ENCODE peak calls at places on chromosomes 6 and 20, in ten cellular contexts. M is SIG-M5, B is A172, P is body of pancreas, E is RPMI7951, K is non-pigmented ciliary epithelial cell, F is LHCN-M2, U is GM13976, Y is pancreas, D is Calu3. N is an unnamed sample.

GRCh38 chr6:88179692-88180091 is 13.5 kb upstream of the CNR1 start:
- DNase-seq in D (no peak), Y (no peak), E (no peak), P (no peak), M (no peak), B (no peak), U (no peak), F (no peak), K (no peak), N (no peak)

GRCh38 chr6:116812051-116812650 is 16.7 kb downstream of the GPRC6A start:
- DNase-seq in P (no peak), M (no peak), F (no peak), B (no peak), Y (no peak), E (no peak), K (no peak), D (no peak), U (no peak), N (no peak)

GRCh38 chr20:21436186-21436585 is 38.9 kb upstream of the NKX2-4 start:
- DNase-seq in D (no peak), P (no peak), M (no peak), Y (no peak), E (peak), B (peak), U (no peak), K (peak), F (peak), N (no peak)

GRCh38 chr6:118524686-118525085 is 23.4 kb upstream of the PLN start:
- DNase-seq in D (no peak), M (no peak), P (no peak), K (no peak), Y (no peak), E (no peak), U (no peak), B (no peak), F (no peak), N (no peak)

GRCh38 chr6:157715766-157716171 is 107.3 kb upstream of the SNX9 start:
- DNase-seq in U (no peak), B (no peak), M (no peak), Y (no peak), F (peak), P (peak), K (peak), D (no peak), E (peak), N (peak)

GRCh38 chr6:37242429-37243052 is 15.0 kb upstream of the TBC1D22B start:
- DNase-seq in M (no peak), K (peak), U (no peak), F (peak), B (peak), D (peak), E (peak), Y (no peak), P (peak), N (peak)

GRCh38 chr20:41072099-41072798 is 43.6 kb downstream of the TOP1 start:
- DNase-seq in B (peak), M (no peak), K (peak), F (peak), P (peak), D (peak), U (no peak), E (peak), Y (no peak), N (no peak)

GRCh38 chr6:137155830-137156229 is 17.6 kb downstream of the IL22RA2 start:
- DNase-seq in D (no peak), E (peak), P (peak), Y (no peak), K (peak), M (peak), B (peak), F (peak), U (peak), N (no peak)

GRCh38 chr6:48311301-48311700 is 200.3 kb upstream of the PTCHD4 start:
- DNase-seq in F (peak), K (no peak), M (no peak), Y (no peak), E (no peak), D (no peak), U (no peak), P (no peak), B (no peak), N (no peak)

GRCh38 chr20:36732456-36732855 is 13.4 kb downstream of the NDRG3 start:
- DNase-seq in K (no peak), B (no peak), F (no peak), Y (no peak), E (no peak), M (no peak), U (no peak), P (no peak), D (no peak), N (no peak)

GRCh38 chr6:53465732-53466131 is 79.2 kb downstream of the GCLC start:
- DNase-seq in F (no peak), K (no peak), U (no peak), B (no peak), E (peak), D (no peak), Y (no peak), M (no peak), P (peak), N (no peak)

GRCh38 chr6:145534986-145535385 is 200.3 kb downstream of the EPM2A start:
- DNase-seq in E (no peak), M (no peak), K (no peak), Y (no peak), B (no peak), U (no peak), P (no peak), F (no peak), D (no peak), N (no peak)

GRCh38 chr20:5865604-5866003 is 84.7 kb downstream of the TRMT6 start:
- DNase-seq in M (no peak), Y (no peak), B (no peak), K (no peak), E (no peak), P (no peak), F (no peak), U (no peak), D (no peak), N (no peak)

GRCh38 chr6:151240036-151240685 is 394 bp downstream of the AKAP12 start:
- DNase-seq in P (peak), M (no peak), F (peak), B (peak), U (peak), D (peak), E (peak), Y (peak), K (no peak), N (peak)

GRCh38 chr6:39388526-39389371 is 66.2 kb upstream of the KCNK16 start:
- DNase-seq in Y (no peak), F (no peak), D (no peak), M (no peak), B (no peak), K (no peak), P (no peak), U (no peak), E (peak), N (no peak)

GRCh38 chr6:25006565-25007001 is 70.8 kb upstream of the RIPOR2 start:
- DNase-seq in B (no peak), E (peak), Y (peak), D (peak), K (no peak), F (peak), M (peak), U (no peak), P (peak), N (peak)

GRCh38 chr6:149026530-149026942 is 279.7 kb downstream of the UST start:
- DNase-seq in D (peak), P (no peak), B (peak), K (peak), M (no peak), F (peak), Y (no peak), U (no peak), E (peak), N (peak)

GRCh38 chr6:165308926-165309731 is at the start of gene C6orf118:
- DNase-seq in M (no peak), K (peak), Y (no peak), D (peak), B (peak), F (peak), U (no peak), P (peak), E (peak), N (no peak)

GRCh38 chr6:143652840-143653239 is 24.9 kb upstream of the PHACTR2 start:
- DNase-seq in D (no peak), Y (no peak), K (no peak), P (peak), F (no peak), B (no peak), M (no peak), U (no peak), E (no peak), N (peak)

GRCh38 chr6:13941902-13942301 is 17.1 kb downstream of the RNF182 start:
- DNase-seq in U (no peak), B (no peak), K (no peak), E (no peak), D (no peak), F (no peak), M (no peak), P (no peak), Y (no peak), N (no peak)

GRCh38 chr20:51434556-51435256 is 107.8 kb downstream of the NFATC2 start:
- DNase-seq in E (peak), K (peak), Y (no peak), D (peak), U (no peak), F (peak), M (no peak), B (peak), P (no peak), N (no peak)

GRCh38 chr20:57109151-57109953 is 157.1 kb downstream of the BMP7 start:
- DNase-seq in K (no peak), B (no peak), P (peak), U (no peak), M (no peak), F (no peak), E (no peak), D (no peak), Y (no peak), N (no peak)

GRCh38 chr20:48706710-48707339 is 121.0 kb downstream of the PREX1 start:
- DNase-seq in E (no peak), U (no peak), K (no peak), Y (no peak), F (no peak), M (no peak), B (no peak), P (no peak), D (no peak), N (no peak)

GRCh38 chr20:38321959-38322598 is 18.1 kb downstream of the BPI start:
- DNase-seq in P (peak), B (peak), U (no peak), E (peak), K (peak), M (no peak), F (peak), D (peak), Y (no peak), N (no peak)

N was measured in colonic mucosa.